ENCODE peak calls at places on chromosomes 2 and 18, in seven cellular contexts. One of them, this sample, is unnamed.

GRCh38 chr2:107020386-107020785 is 134.4 kb upstream of the ST6GAL2 start:
- DNase-seq in mesothelial cell of epicardium: no peak
- DNase-seq in cardiac muscle cell: no peak
- DNase-seq in astrocyte: no peak
- DNase-seq in psoas muscle: no peak
- DNase-seq in hepatocyte: no peak
- DNase-seq in IMR-90: no peak
- DNase-seq in this sample: no peak

GRCh38 chr2:18432999-18433398 is 127.5 kb downstream of the RDH14 start:
- DNase-seq in astrocyte: peak; percentile 55
- DNase-seq in mesothelial cell of epicardium: no peak
- DNase-seq in hepatocyte: peak; percentile 42
- DNase-seq in cardiac muscle cell: peak; percentile 60
- DNase-seq in psoas muscle: no peak
- DNase-seq in IMR-90: no peak
- DNase-seq in this sample: no peak

GRCh38 chr18:25053484-25053883 is 298.5 kb downstream of the ZNF521 start:
- DNase-seq in astrocyte: no peak
- DNase-seq in psoas muscle: no peak
- DNase-seq in IMR-90: no peak
- DNase-seq in hepatocyte: no peak
- DNase-seq in mesothelial cell of epicardium: no peak
- DNase-seq in cardiac muscle cell: no peak
- DNase-seq in this sample: no peak

GRCh38 chr18:31297248-31297647 is 20.7 kb upstream of the DSG1 start:
- DNase-seq in hepatocyte: no peak
- DNase-seq in astrocyte: no peak
- DNase-seq in cardiac muscle cell: no peak
- DNase-seq in psoas muscle: no peak
- DNase-seq in mesothelial cell of epicardium: no peak
- DNase-seq in IMR-90: no peak
- DNase-seq in this sample: no peak

GRCh38 chr2:16049406-16049805 is 109.1 kb downstream of the MYCN start:
- DNase-seq in psoas muscle: no peak
- DNase-seq in cardiac muscle cell: no peak
- DNase-seq in hepatocyte: no peak
- DNase-seq in IMR-90: no peak
- DNase-seq in astrocyte: no peak
- DNase-seq in mesothelial cell of epicardium: no peak
- DNase-seq in this sample: no peak

GRCh38 chr2:28293416-28293815 is 99.2 kb upstream of the FOSL2 start:
- DNase-seq in astrocyte: no peak
- DNase-seq in cardiac muscle cell: no peak
- DNase-seq in hepatocyte: no peak
- DNase-seq in psoas muscle: no peak
- DNase-seq in IMR-90: no peak
- DNase-seq in mesothelial cell of epicardium: no peak
- DNase-seq in this sample: no peak

GRCh38 chr2:23092831-23093230 is 292.1 kb upstream of the KLHL29 start:
- DNase-seq in cardiac muscle cell: peak; percentile 6
- DNase-seq in astrocyte: no peak
- DNase-seq in mesothelial cell of epicardium: no peak
- DNase-seq in hepatocyte: peak; percentile 72
- DNase-seq in psoas muscle: no peak
- DNase-seq in IMR-90: peak; percentile 2
- DNase-seq in this sample: no peak

GRCh38 chr2:71100195-71100964 is 29.6 kb downstream of the MCEE start:
- DNase-seq in astrocyte: peak; percentile 43
- DNase-seq in hepatocyte: peak; percentile 68
- DNase-seq in IMR-90: peak; percentile 70
- DNase-seq in cardiac muscle cell: peak; percentile 76
- DNase-seq in mesothelial cell of epicardium: no peak
- DNase-seq in psoas muscle: peak; percentile 44
- DNase-seq in this sample: no peak

GRCh38 chr2:140683658-140684057 is 1447.2 kb downstream of the LRP1B start:
- DNase-seq in astrocyte: no peak
- DNase-seq in hepatocyte: no peak
- DNase-seq in IMR-90: no peak
- DNase-seq in cardiac muscle cell: no peak
- DNase-seq in mesothelial cell of epicardium: no peak
- DNase-seq in psoas muscle: no peak
- DNase-seq in this sample: no peak

GRCh38 chr2:176129013-176129796 is at the start of gene HOXD8:
- DNase-seq in IMR-90: peak; percentile 9
- DNase-seq in psoas muscle: peak; percentile 83
- DNase-seq in hepatocyte: peak; percentile 71
- DNase-seq in mesothelial cell of epicardium: no peak
- DNase-seq in cardiac muscle cell: peak; percentile 52
- DNase-seq in astrocyte: peak; percentile 34
- DNase-seq in this sample: peak; percentile 45

GRCh38 chr2:29165362-29166236 is 50.4 kb downstream of the CLIP4 start:
- DNase-seq in mesothelial cell of epicardium: no peak
- DNase-seq in psoas muscle: no peak
- DNase-seq in astrocyte: peak; percentile 70
- DNase-seq in hepatocyte: peak; percentile 13
- DNase-seq in cardiac muscle cell: peak; percentile 54
- DNase-seq in IMR-90: peak; percentile 93
- DNase-seq in this sample: no peak

GRCh38 chr18:26874283-26874682 is 8.8 kb upstream of the AQP4 start:
- DNase-seq in mesothelial cell of epicardium: no peak
- DNase-seq in astrocyte: no peak
- DNase-seq in IMR-90: no peak
- DNase-seq in cardiac muscle cell: no peak
- DNase-seq in psoas muscle: no peak
- DNase-seq in hepatocyte: no peak
- DNase-seq in this sample: no peak
- TF ChIP-seq CTCF in mesothelial cell of epicardium: no peak
- TF ChIP-seq CTCF in astrocyte: no peak
- TF ChIP-seq CTCF in IMR-90: no peak
- TF ChIP-seq CTCF in cardiac muscle cell: no peak
- TF ChIP-seq CTCF in psoas muscle: no peak
- TF ChIP-seq CTCF in hepatocyte: no peak
- TF ChIP-seq CTCF in this sample: no peak

DNA sequence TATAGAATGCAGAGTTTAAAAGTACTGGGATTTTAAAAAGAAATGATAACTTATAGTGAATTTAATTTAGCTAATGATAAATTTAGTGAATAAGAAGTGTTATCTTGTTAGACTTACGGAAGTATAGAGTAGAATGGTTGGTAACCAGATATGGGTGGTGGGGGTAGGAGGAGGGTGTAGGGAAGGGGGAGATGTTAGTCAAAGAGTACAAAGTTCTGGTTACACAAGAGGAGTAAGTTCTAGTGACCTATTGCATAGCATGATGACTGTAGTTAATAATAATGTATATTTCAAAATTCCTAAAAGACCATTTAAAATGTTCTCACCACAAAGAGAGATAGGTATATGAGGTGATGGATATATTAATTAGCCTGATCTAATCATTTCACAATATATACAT is 184.8 kb upstream of the STON1 start:
- DNase-seq in hepatocyte: no peak
- DNase-seq in cardiac muscle cell: peak; percentile 40
- DNase-seq in astrocyte: no peak
- DNase-seq in IMR-90: no peak
- DNase-seq in mesothelial cell of epicardium: no peak
- DNase-seq in psoas muscle: no peak
- DNase-seq in this sample: no peak
- TF ChIP-seq CTCF in hepatocyte: no peak
- TF ChIP-seq CTCF in cardiac muscle cell: no peak
- TF ChIP-seq CTCF in astrocyte: no peak
- TF ChIP-seq CTCF in IMR-90: no peak
- TF ChIP-seq CTCF in mesothelial cell of epicardium: no peak
- TF ChIP-seq CTCF in psoas muscle: no peak
- TF ChIP-seq CTCF in this sample: no peak

DNA sequence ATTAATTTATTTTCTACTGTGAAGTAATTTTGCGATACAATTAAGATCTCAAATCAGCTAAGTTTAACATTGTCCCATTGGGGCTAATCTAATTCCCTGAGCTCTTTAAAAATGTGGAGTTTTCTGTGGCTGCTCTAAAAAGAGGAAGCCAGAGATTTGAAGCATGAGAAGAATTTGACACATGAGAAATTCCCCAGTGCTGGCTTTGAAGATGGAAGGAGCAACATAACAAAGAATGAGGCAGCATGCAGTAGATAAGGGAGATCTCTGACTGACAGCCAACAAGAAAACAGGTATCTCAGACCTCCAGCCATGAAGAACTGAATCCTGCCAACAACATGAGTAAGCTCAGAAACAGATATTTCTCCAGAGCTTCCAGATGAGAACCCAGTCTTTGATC is 308.4 kb downstream of the ZNF804A start:
- DNase-seq in cardiac muscle cell: no peak
- DNase-seq in mesothelial cell of epicardium: no peak
- DNase-seq in hepatocyte: no peak
- DNase-seq in astrocyte: peak; percentile 61
- DNase-seq in psoas muscle: no peak
- DNase-seq in IMR-90: peak; percentile 7
- DNase-seq in this sample: no peak
- TF ChIP-seq CTCF in cardiac muscle cell: no peak
- TF ChIP-seq CTCF in mesothelial cell of epicardium: no peak
- TF ChIP-seq CTCF in hepatocyte: no peak
- TF ChIP-seq CTCF in astrocyte: no peak
- TF ChIP-seq CTCF in psoas muscle: no peak
- TF ChIP-seq CTCF in IMR-90: no peak
- TF ChIP-seq CTCF in this sample: no peak

GRCh38 chr18:58067611-58068010 is 23.6 kb downstream of the NEDD4L start:
- DNase-seq in astrocyte: no peak
- DNase-seq in cardiac muscle cell: no peak
- DNase-seq in psoas muscle: no peak
- DNase-seq in hepatocyte: no peak
- DNase-seq in IMR-90: no peak
- DNase-seq in mesothelial cell of epicardium: no peak
- DNase-seq in this sample: no peak
- TF ChIP-seq CTCF in astrocyte: no peak
- TF ChIP-seq CTCF in cardiac muscle cell: no peak
- TF ChIP-seq CTCF in psoas muscle: no peak
- TF ChIP-seq CTCF in hepatocyte: no peak
- TF ChIP-seq CTCF in IMR-90: no peak
- TF ChIP-seq CTCF in mesothelial cell of epicardium: no peak
- TF ChIP-seq CTCF in this sample: no peak

DNA sequence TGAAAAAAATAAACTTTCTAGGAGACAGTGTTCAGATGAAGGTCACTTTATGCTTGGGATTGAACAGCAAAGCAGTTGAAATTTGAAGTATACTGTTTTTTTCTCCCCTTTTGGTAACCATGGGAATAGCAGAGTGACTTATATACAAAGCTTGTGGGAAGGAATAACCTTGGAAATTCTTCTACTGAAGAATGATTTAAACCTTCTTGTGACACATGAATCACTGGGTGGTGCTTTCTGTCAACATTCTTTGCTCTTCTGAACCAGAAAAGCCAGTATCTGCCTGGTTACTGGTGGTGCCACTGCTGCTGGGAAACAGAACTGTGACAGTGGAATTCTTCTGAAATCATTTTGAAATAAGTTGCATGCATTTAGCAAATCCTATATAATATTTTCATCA is 39.4 kb upstream of the RND3 start:
- DNase-seq in IMR-90: peak; percentile 94
- DNase-seq in hepatocyte: peak; percentile 82
- DNase-seq in cardiac muscle cell: peak; percentile 85
- DNase-seq in astrocyte: peak; percentile 97
- DNase-seq in psoas muscle: no peak
- DNase-seq in mesothelial cell of epicardium: no peak
- DNase-seq in this sample: no peak
- TF ChIP-seq CTCF in IMR-90: no peak
- TF ChIP-seq CTCF in hepatocyte: no peak
- TF ChIP-seq CTCF in cardiac muscle cell: no peak
- TF ChIP-seq CTCF in astrocyte: no peak
- TF ChIP-seq CTCF in psoas muscle: no peak
- TF ChIP-seq CTCF in mesothelial cell of epicardium: no peak
- TF ChIP-seq CTCF in this sample: no peak

DNA sequence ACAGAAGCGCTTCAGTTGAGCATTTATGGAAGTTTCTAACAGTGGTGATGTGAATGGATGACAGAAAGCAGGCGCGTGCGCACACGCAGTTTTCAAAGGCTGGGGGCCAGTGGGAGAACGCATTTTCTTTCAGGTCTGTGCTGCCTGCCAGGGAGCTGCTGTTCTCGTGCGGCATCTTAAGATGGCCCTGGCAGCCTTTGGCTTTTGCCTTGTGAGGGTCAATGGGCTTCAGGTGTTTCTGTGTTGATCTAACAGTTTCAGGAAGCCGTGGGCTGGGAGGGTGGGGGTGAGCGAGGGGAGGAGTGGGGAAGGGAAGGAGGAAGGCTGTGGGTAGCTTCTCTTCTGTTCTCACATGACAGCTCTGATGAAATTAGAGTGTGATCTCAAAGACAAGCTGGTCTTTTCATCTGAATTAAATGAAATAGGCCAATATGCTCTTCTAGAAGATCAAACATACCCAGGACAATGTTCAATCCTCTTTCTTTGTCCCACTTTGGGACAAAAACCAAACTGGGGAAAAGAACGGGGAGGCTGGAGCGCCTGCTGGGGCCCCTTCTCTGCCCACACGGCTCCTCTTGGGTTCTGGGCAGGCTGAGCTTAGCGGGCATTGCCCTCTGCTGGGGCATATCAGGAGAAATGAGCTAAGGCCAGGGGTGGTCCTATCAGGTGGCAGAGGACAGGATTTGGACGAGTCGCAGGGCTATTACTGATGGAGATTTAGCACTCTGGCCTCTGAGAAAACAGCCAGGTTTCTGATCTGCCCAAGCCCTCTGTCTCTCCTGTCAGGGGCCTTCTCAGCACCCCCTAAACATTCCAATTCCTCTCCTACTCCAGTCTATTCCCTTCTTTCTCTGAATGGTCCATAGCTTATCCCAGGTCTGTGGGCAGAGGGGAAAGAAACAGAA is 126.2 kb upstream of the LGALSL start:
- DNase-seq in psoas muscle: no peak
- DNase-seq in cardiac muscle cell: peak; percentile 54
- DNase-seq in mesothelial cell of epicardium: no peak
- DNase-seq in astrocyte: peak; percentile 24
- DNase-seq in hepatocyte: peak; percentile 30
- DNase-seq in IMR-90: no peak
- DNase-seq in this sample: peak; percentile 57
- TF ChIP-seq CTCF in psoas muscle: peak; percentile 48
- TF ChIP-seq CTCF in cardiac muscle cell: peak; percentile 47
- TF ChIP-seq CTCF in mesothelial cell of epicardium: no peak
- TF ChIP-seq CTCF in astrocyte: peak; percentile 29
- TF ChIP-seq CTCF in hepatocyte: peak; percentile 32
- TF ChIP-seq CTCF in IMR-90: peak; percentile 34
- TF ChIP-seq CTCF in this sample: peak; percentile 55

This sample was measured in heart left ventricle.